ENCODE peak calls at places on chromosome 22, in ten cellular contexts. B is GM12865, V is type B pancreatic cell, Z is T-helper 2 cell, L is myocyte, I is COR-L47, C is BJ, A is GM12864, R is A549, Y is pulmonary artery endothelial cell. F is an unnamed sample.

GRCh38 chr22:24429411-24430365 is 2.3 kb downstream of the ADORA2A start:
- DNase-seq in L (peak; percentile 90), Z (no peak), A (no peak), C (no peak), Y (no peak), B (peak; percentile 65), I (peak; percentile 68), R (no peak), V (no peak), F (no peak)

GRCh38 chr22:20436309-20437252 is 1.0 kb downstream of the SCARF2 start:
- DNase-seq in C (no peak), B (no peak), Z (no peak), R (no peak), I (no peak), V (no peak), L (peak; percentile 52), A (no peak), Y (no peak), F (no peak)

GRCh38 chr22:41909290-41910049 is 5.4 kb downstream of the SHISA8 start:
- DNase-seq in I (no peak), A (no peak), Y (no peak), Z (no peak), L (no peak), B (no peak), R (no peak), C (no peak), V (no peak), F (no peak)

GRCh38 chr22:39314251-39314971 is 5.0 kb downstream of the RPL3 start:
- DNase-seq in R (no peak), I (no peak), B (peak; percentile 40), Y (no peak), Z (no peak), V (no peak), C (no peak), L (no peak), A (no peak), F (no peak)

GRCh38 chr22:17780741-17781318 is 6.6 kb upstream of the BID start:
- DNase-seq in B (no peak), Y (no peak), C (no peak), V (no peak), L (no peak), R (no peak), A (no peak), Z (no peak), I (no peak), F (no peak)

GRCh38 chr22:19942071-19942885 is 660 bp upstream of the TXNRD2 start:
- DNase-seq in Y (no peak), B (peak; percentile 51), I (no peak), C (no peak), V (no peak), L (peak; percentile 78), R (peak; percentile 22), A (no peak), Z (no peak), F (no peak)

GRCh38 chr22:43293661-43294392 is 49.3 kb downstream of the SCUBE1 start:
- DNase-seq in Z (no peak), V (no peak), B (no peak), R (peak; percentile 73), A (no peak), Y (no peak), I (no peak), L (no peak), C (no peak), F (no peak)

GRCh38 chr22:47395481-47395880 is 633.0 kb downstream of the TBC1D22A start:
- DNase-seq in I (peak; percentile 79), Y (no peak), C (no peak), B (no peak), Z (no peak), V (no peak), R (peak; percentile 16), L (peak; percentile 30), A (no peak), F (no peak)

GRCh38 chr22:21641417-21641794 is 696 bp upstream of the SDF2L1 start:
- DNase-seq in Z (no peak), L (peak; percentile 79), R (peak; percentile 61), C (no peak), B (peak; percentile 61), Y (no peak), A (no peak), I (no peak), V (no peak), F (no peak)

GRCh38 chr22:50176850-50177536 is 6.5 kb downstream of the PANX2 start:
- DNase-seq in Y (no peak), L (no peak), B (no peak), C (no peak), I (no peak), A (no peak), Z (no peak), V (no peak), R (no peak), F (no peak)

GRCh38 chr22:28953399-28953798 is 70.0 kb downstream of the ZNRF3 start:
- DNase-seq in Y (no peak), A (no peak), C (no peak), V (no peak), R (no peak), Z (no peak), L (no peak), I (no peak), B (no peak), F (no peak)

GRCh38 chr22:32574957-32575893 is 100.6 kb downstream of the FBXO7 start:
- DNase-seq in R (no peak), V (no peak), C (peak; percentile 66), B (no peak), L (no peak), I (no peak), Z (no peak), A (no peak), Y (no peak), F (no peak)